ENCODE peak calls at places on chromosomes 2 and 18, in five cellular contexts. One of them, this sample, is unnamed.

GRCh38 chr2:201985740-201986735 is 47.6 kb upstream of the FZD7 start:
- DNase-seq in NCI-H146: no peak
- DNase-seq in CD8-positive, alpha-beta memory T cell: no peak
- DNase-seq in thoracic aorta: no peak
- DNase-seq in globus pallidus: no peak
- DNase-seq in this sample: no peak

GRCh38 chr2:168798076-168798887 is 4.2 kb upstream of the NOSTRIN start:
- DNase-seq in NCI-H146: peak
- DNase-seq in CD8-positive, alpha-beta memory T cell: no peak
- DNase-seq in thoracic aorta: no peak
- DNase-seq in globus pallidus: no peak
- DNase-seq in this sample: no peak

GRCh38 chr2:22883054-22883453 is 501.9 kb upstream of the KLHL29 start:
- DNase-seq in NCI-H146: no peak
- DNase-seq in CD8-positive, alpha-beta memory T cell: no peak
- DNase-seq in thoracic aorta: no peak
- DNase-seq in globus pallidus: no peak
- DNase-seq in this sample: no peak

GRCh38 chr2:8452296-8452695 is 229.6 kb upstream of the ID2 start:
- DNase-seq in NCI-H146: no peak
- DNase-seq in CD8-positive, alpha-beta memory T cell: no peak
- DNase-seq in thoracic aorta: no peak
- DNase-seq in globus pallidus: no peak
- DNase-seq in this sample: no peak

GRCh38 chr2:65396348-65397026 is 35.9 kb downstream of the SPRED2 start:
- DNase-seq in NCI-H146: no peak
- DNase-seq in CD8-positive, alpha-beta memory T cell: no peak
- DNase-seq in thoracic aorta: peak
- DNase-seq in globus pallidus: no peak
- DNase-seq in this sample: no peak

GRCh38 chr18:55863876-55864275 is 275.9 kb upstream of the TCF4 start:
- DNase-seq in NCI-H146: no peak
- DNase-seq in CD8-positive, alpha-beta memory T cell: no peak
- DNase-seq in thoracic aorta: no peak
- DNase-seq in globus pallidus: no peak
- DNase-seq in this sample: no peak

GRCh38 chr18:41378628-41379027 is 576.4 kb upstream of the PIK3C3 start:
- DNase-seq in NCI-H146: peak
- DNase-seq in CD8-positive, alpha-beta memory T cell: no peak
- DNase-seq in thoracic aorta: no peak
- DNase-seq in globus pallidus: peak
- DNase-seq in this sample: no peak

GRCh38 chr18:26574958-26575864 is 26.9 kb upstream of the KCTD1 start:
- DNase-seq in NCI-H146: no peak
- DNase-seq in CD8-positive, alpha-beta memory T cell: no peak
- DNase-seq in thoracic aorta: no peak
- DNase-seq in globus pallidus: peak
- DNase-seq in this sample: no peak

GRCh38 chr2:147865560-147865959 is 20.7 kb downstream of the ACVR2A start:
- DNase-seq in NCI-H146: no peak
- DNase-seq in CD8-positive, alpha-beta memory T cell: no peak
- DNase-seq in thoracic aorta: no peak
- DNase-seq in globus pallidus: no peak
- DNase-seq in this sample: no peak

GRCh38 chr2:130327703-130328527 is 14.8 kb upstream of the IMP4 start:
- DNase-seq in NCI-H146: peak
- DNase-seq in CD8-positive, alpha-beta memory T cell: no peak
- DNase-seq in thoracic aorta: no peak
- DNase-seq in globus pallidus: no peak
- DNase-seq in this sample: no peak

GRCh38 chr2:76268928-76269327 is 558.2 kb upstream of the GCFC2 start:
- DNase-seq in NCI-H146: peak
- DNase-seq in CD8-positive, alpha-beta memory T cell: no peak
- DNase-seq in thoracic aorta: no peak
- DNase-seq in globus pallidus: no peak
- DNase-seq in this sample: no peak

GRCh38 chr2:9261231-9261883 is 54.7 kb downstream of the ASAP2 start:
- DNase-seq in NCI-H146: no peak
- DNase-seq in CD8-positive, alpha-beta memory T cell: no peak
- DNase-seq in thoracic aorta: no peak
- DNase-seq in globus pallidus: peak
- DNase-seq in this sample: no peak

GRCh38 chr2:118738524-118739308 is 108.7 kb downstream of the EN1 start:
- DNase-seq in NCI-H146: no peak
- DNase-seq in CD8-positive, alpha-beta memory T cell: no peak
- DNase-seq in thoracic aorta: peak
- DNase-seq in globus pallidus: no peak
- DNase-seq in this sample: no peak

GRCh38 chr18:62991959-62992358 is 276.6 kb downstream of the PHLPP1 start:
- DNase-seq in NCI-H146: no peak
- DNase-seq in CD8-positive, alpha-beta memory T cell: no peak
- DNase-seq in thoracic aorta: no peak
- DNase-seq in globus pallidus: no peak
- DNase-seq in this sample: no peak

GRCh38 chr2:113899166-113899565 is 9.3 kb downstream of the ACTR3 start:
- DNase-seq in NCI-H146: no peak
- DNase-seq in CD8-positive, alpha-beta memory T cell: no peak
- DNase-seq in thoracic aorta: no peak
- DNase-seq in globus pallidus: no peak
- DNase-seq in this sample: no peak

GRCh38 chr2:15943378-15943851 is 3.1 kb downstream of the MYCN start:
- DNase-seq in NCI-H146: peak
- DNase-seq in CD8-positive, alpha-beta memory T cell: no peak
- DNase-seq in thoracic aorta: no peak
- DNase-seq in globus pallidus: peak
- DNase-seq in this sample: no peak

GRCh38 chr2:96623116-96623515 is 15.0 kb downstream of the KANSL3 start:
- DNase-seq in NCI-H146: no peak
- DNase-seq in CD8-positive, alpha-beta memory T cell: no peak
- DNase-seq in thoracic aorta: no peak
- DNase-seq in globus pallidus: no peak
- DNase-seq in this sample: no peak

GRCh38 chr18:48124857-48125626 is 194.6 kb upstream of the SMAD2 start:
- DNase-seq in NCI-H146: no peak
- DNase-seq in CD8-positive, alpha-beta memory T cell: no peak
- DNase-seq in thoracic aorta: no peak
- DNase-seq in globus pallidus: no peak
- DNase-seq in this sample: no peak

GRCh38 chr2:189648846-189649529 is 12.3 kb upstream of the ASNSD1 start:
- DNase-seq in NCI-H146: no peak
- DNase-seq in CD8-positive, alpha-beta memory T cell: no peak
- DNase-seq in thoracic aorta: no peak
- DNase-seq in globus pallidus: no peak
- DNase-seq in this sample: no peak

GRCh38 chr2:163182764-163183354 is 344.3 kb upstream of the KCNH7 start:
- DNase-seq in NCI-H146: no peak
- DNase-seq in CD8-positive, alpha-beta memory T cell: no peak
- DNase-seq in thoracic aorta: no peak
- DNase-seq in globus pallidus: no peak
- DNase-seq in this sample: no peak

GRCh38 chr2:170949415-170949814 is 20.4 kb downstream of the GORASP2 start:
- DNase-seq in NCI-H146: no peak
- DNase-seq in CD8-positive, alpha-beta memory T cell: no peak
- DNase-seq in thoracic aorta: no peak
- DNase-seq in globus pallidus: no peak
- DNase-seq in this sample: no peak

GRCh38 chr18:32469691-32470131 is 971 bp downstream of the GAREM1 start:
- DNase-seq in NCI-H146: peak
- DNase-seq in CD8-positive, alpha-beta memory T cell: no peak
- DNase-seq in thoracic aorta: no peak
- DNase-seq in globus pallidus: no peak
- DNase-seq in this sample: no peak

GRCh38 chr2:205734436-205734835 is 52.1 kb downstream of the NRP2 start:
- DNase-seq in NCI-H146: no peak
- DNase-seq in CD8-positive, alpha-beta memory T cell: no peak
- DNase-seq in thoracic aorta: no peak
- DNase-seq in globus pallidus: no peak
- DNase-seq in this sample: no peak

GRCh38 chr2:215363461-215364156 is 51.8 kb downstream of the ATIC start:
- DNase-seq in NCI-H146: no peak
- DNase-seq in CD8-positive, alpha-beta memory T cell: no peak
- DNase-seq in thoracic aorta: no peak
- DNase-seq in globus pallidus: no peak
- DNase-seq in this sample: no peak

GRCh38 chr2:176170606-176171005 is 13.5 kb downstream of the HOXD3 start:
- DNase-seq in NCI-H146: no peak
- DNase-seq in CD8-positive, alpha-beta memory T cell: no peak
- DNase-seq in thoracic aorta: no peak
- DNase-seq in globus pallidus: no peak
- DNase-seq in this sample: no peak

GRCh38 chr2:197460653-197461052 is 7.3 kb downstream of the COQ10B start:
- DNase-seq in NCI-H146: no peak
- DNase-seq in CD8-positive, alpha-beta memory T cell: no peak
- DNase-seq in thoracic aorta: no peak
- DNase-seq in globus pallidus: no peak
- DNase-seq in this sample: no peak

This sample was measured in omental fat pad.